ENCODE peak calls at places on chromosomes 13 and 19, in seven cellular contexts. E is GM12878, M is uterus, I is astrocyte, K is cardiac muscle cell, U is ascending aorta, A is HepG2. V is an unnamed sample. For H3K9me3, the result is how much of the 10 kb centered on the place peaks cover.

GRCh38 chr19:9848060-9848459 is 12.9 kb downstream of the PIN1 start:
- DNase-seq in I (no peak), M (no peak), K (no peak), E (no peak), U (no peak), A (no peak), V (no peak)

GRCh38 chr19:14118165-14119051 is 846 bp upstream of the PRKACA start:
- DNase-seq in E (no peak), U (peak), I (peak), K (peak), M (peak), A (peak), V (peak)

GRCh38 chr13:113298001-113298945 is 1.2 kb downstream of the LAMP1 start:
- DNase-seq in M (no peak), U (no peak), A (no peak), E (no peak), K (peak), I (no peak), V (no peak)

GRCh38 chr19:42207767-42208259 is 9.7 kb downstream of the DEDD2 start:
- DNase-seq in I (peak), M (no peak), E (no peak), U (no peak), A (no peak), K (peak), V (no peak)

GRCh38 chr13:83333614-83334388 is 548.5 kb downstream of the SLITRK1 start:
- DNase-seq in E (no peak), A (no peak), K (no peak), I (peak), U (no peak), M (no peak), V (no peak)

GRCh38 chr19:28878862-28879566 is 333.9 kb downstream of the UQCRFS1 start:
- DNase-seq in E (no peak), M (peak), K (peak), I (peak), A (peak), U (no peak), V (peak)

GRCh38 chr13:35917252-35917941 is 213.8 kb downstream of the DCLK1 start:
- DNase-seq in I (peak), A (no peak), K (peak), E (no peak), M (no peak), U (no peak), V (no peak)

GRCh38 chr19:18729933-18730530 is 46.6 kb downstream of the CRTC1 start:
- DNase-seq in K (no peak), I (no peak), E (no peak), U (no peak), A (no peak), M (no peak), V (no peak)

GRCh38 chr13:75316427-75316826 is 165.5 kb downstream of the TBC1D4 start:
- DNase-seq in U (no peak), K (peak), M (no peak), A (no peak), E (no peak), I (peak), V (no peak)

GRCh38 chr13:25478186-25478585 is 106.4 kb downstream of the ATP8A2 start:
- DNase-seq in I (peak), M (no peak), E (no peak), U (no peak), A (peak), K (peak), V (no peak)

GRCh38 chr19:51195316-51195586 is 29.6 kb upstream of the CD33 start:
- DNase-seq in U (no peak), I (no peak), E (no peak), K (no peak), M (no peak), A (no peak), V (no peak)

GRCh38 chr19:51195616-51196015 is 29.3 kb upstream of the CD33 start:
- DNase-seq in I (no peak), K (no peak), E (no peak), U (no peak), A (no peak), M (no peak), V (no peak)

GRCh38 chr19:51194527-51195315 is 30.2 kb upstream of the CD33 start:
- DNase-seq in I (no peak), K (no peak), E (peak), A (no peak), U (no peak), M (no peak), V (no peak)

GRCh38 chr19:51198641-51199040 is 26.2 kb upstream of the CD33 start:
- DNase-seq in E (no peak), I (no peak), A (no peak), M (no peak), K (no peak), U (no peak), V (no peak)

GRCh38 chr19:51196181-51196580 is 28.7 kb upstream of the CD33 start:
- DNase-seq in U (no peak), I (no peak), E (no peak), M (no peak), K (no peak), A (no peak), V (no peak)
- TF ChIP-seq CTCF in U (no peak), I (no peak), E (no peak), M (no peak), K (no peak), A (no peak), V (no peak)

DNA sequence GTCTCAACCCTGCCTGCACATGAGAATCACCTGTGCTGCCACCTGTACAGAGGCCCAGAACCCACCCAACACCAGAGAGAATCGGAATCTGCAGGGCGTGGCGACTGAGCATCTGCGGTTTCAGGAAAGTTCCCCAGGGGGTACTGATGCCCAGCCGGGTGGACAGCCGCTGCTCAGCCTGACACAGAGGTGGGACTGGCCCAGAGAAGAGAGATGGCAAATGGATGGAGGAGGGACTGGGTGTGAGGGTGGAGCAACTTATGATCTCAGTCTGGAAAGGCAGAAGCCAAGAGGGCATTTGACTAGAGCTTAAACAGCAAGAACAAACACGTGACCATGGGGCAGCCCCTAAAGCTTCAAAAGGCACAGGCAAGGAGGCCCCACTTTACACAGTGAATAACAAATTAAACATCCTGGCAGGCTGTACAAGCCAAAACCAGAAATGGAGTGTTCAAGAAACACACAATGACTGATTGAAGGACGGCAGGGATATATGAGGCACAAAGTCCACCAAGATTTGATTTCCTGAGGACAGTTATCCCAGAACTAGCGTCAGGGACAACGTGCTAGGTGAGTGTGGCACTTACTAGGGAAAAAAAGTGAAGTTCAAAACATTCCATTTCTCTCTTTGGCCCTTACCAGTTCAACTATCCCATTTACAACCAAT is 3.1 kb downstream of the RANBP3 start:
- DNase-seq in K (no peak), E (peak), I (no peak), M (no peak), U (no peak), A (peak), V (peak)
- H3K27ac ChIP-seq in K (peak), E (peak), I (no peak), M (no peak), U (no peak), A (peak), V (peak)

GRCh38 chr19:21422244-21422643 is 25.3 kb downstream of the ZNF493 start:
- DNase-seq in A (no peak), M (no peak), I (no peak), K (no peak), E (no peak), U (no peak), V (no peak)

GRCh38 chr19:21423057-21424041 is 26.4 kb downstream of the ZNF493 start:
- DNase-seq in K (no peak), M (no peak), A (no peak), I (no peak), U (no peak), E (no peak), V (no peak)
- H3K9me3 ChIP-seq in K (under half), M (under half), A (half or more), I (under half), U (half or more), E (under half), V (under half)

DNA sequence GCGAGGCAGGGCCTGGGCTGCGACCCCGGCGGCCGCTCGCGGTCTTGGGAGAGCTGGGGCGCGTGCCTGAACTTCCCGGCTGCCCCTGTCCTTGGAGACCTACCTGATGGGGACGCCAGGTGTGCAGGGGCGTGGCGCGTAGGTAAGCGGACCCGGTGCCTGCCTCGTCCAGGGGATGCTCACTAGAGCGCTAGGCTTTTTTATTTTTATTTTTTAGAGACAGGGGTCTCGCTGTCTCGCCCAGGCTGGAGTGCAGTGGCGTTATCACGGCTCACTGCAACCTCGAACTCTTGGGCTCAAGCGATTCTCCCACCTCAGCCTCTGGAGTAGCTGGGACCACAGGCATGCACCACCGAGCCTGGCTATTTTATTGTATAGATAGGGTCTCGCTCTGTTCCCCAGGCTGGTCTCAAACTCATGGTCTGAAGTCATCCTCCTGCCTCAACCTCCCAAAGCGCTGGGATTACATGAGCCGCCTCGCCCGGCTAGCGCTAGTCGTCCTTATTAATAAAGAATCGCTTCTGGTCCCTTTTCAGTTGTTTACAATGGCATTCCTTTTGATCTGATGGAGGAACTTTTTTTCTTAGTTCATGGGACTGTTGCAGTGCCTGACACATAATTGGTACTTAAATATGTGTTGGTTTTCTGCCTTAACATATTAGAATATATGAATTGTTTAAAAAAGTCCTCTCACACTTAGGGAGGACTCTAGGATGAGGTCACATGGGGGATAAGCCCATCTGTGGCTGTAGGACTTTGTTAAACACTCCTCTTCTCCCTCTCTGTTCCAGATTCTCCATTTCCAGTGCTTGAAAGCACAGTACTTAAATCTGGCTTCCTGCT is 812 bp downstream of the DPY19L3 start:
- DNase-seq in U (no peak), A (no peak), E (no peak), K (no peak), I (no peak), M (no peak), V (no peak)
- TF ChIP-seq CTCF in U (no peak), A (no peak), E (no peak), K (no peak), I (no peak), M (no peak), V (no peak)

GRCh38 chr19:33118643-33119042 is 13.3 kb upstream of the WDR88 start:
- DNase-seq in A (no peak), K (no peak), E (no peak), I (no peak), M (no peak), U (no peak), V (no peak)

GRCh38 chr19:33110201-33110910 is 21.6 kb upstream of the WDR88 start:
- DNase-seq in M (no peak), I (peak), A (no peak), U (no peak), K (peak), E (no peak), V (no peak)

GRCh38 chr19:33111587-33111986 is 20.3 kb upstream of the WDR88 start:
- DNase-seq in K (no peak), I (no peak), M (no peak), E (no peak), A (no peak), U (no peak), V (no peak)

GRCh38 chr19:33114302-33114701 is 17.6 kb upstream of the WDR88 start:
- DNase-seq in E (no peak), U (no peak), A (no peak), M (no peak), K (no peak), I (no peak), V (no peak)
- H3K27ac ChIP-seq in E (no peak), U (no peak), A (no peak), M (no peak), K (no peak), I (no peak), V (no peak)

V was measured in colonic mucosa.